ENCODE peak calls at places on chromosomes 2 and 18, in five cellular contexts. Q is neuronal stem cell, V is trophoblast cell, R is mesenchymal stem cell, W is H1. O is an unnamed sample.

GRCh38 chr2:43105586-43106562 is 120.5 kb downstream of the ZFP36L2 start:
- DNase-seq in Q (no peak), V (no peak), R (peak; percentile 59), W (no peak), O (no peak)

GRCh38 chr18:48310353-48310752 is 98.8 kb downstream of the ZBTB7C start:
- DNase-seq in Q (no peak), V (no peak), R (no peak), W (no peak), O (no peak)

GRCh38 chr2:44934521-44934961 is 7.0 kb upstream of the SIX3 start:
- DNase-seq in Q (no peak), V (no peak), R (no peak), W (peak; percentile 72), O (peak; percentile 60)

GRCh38 chr18:79540161-79540913 is 139.3 kb upstream of the CTDP1 start:
- DNase-seq in Q (no peak), V (no peak), R (no peak), W (no peak), O (peak; percentile 12)

GRCh38 chr2:143705108-143705686 is 576.0 kb downstream of the ARHGAP15 start:
- DNase-seq in Q (no peak), V (peak; percentile 60), R (no peak), W (no peak), O (no peak)

GRCh38 chr2:219692521-219692920 is 65.1 kb downstream of the SLC4A3 start:
- DNase-seq in Q (no peak), V (no peak), R (no peak), W (no peak), O (no peak)

GRCh38 chr2:189082576-189082975 is 97.0 kb downstream of the COL5A2 start:
- DNase-seq in Q (no peak), V (no peak), R (peak; percentile 89), W (no peak), O (no peak)

GRCh38 chr18:2410688-2411087 is 160.6 kb downstream of the METTL4 start:
- DNase-seq in Q (no peak), V (peak; percentile 66), R (no peak), W (no peak), O (no peak)

GRCh38 chr2:45134726-45135125 is 125.5 kb upstream of the SIX2 start:
- DNase-seq in Q (no peak), V (no peak), R (peak; percentile 50), W (no peak), O (no peak)

GRCh38 chr18:33755918-33756590 is 178.0 kb downstream of the ASXL3 start:
- DNase-seq in Q (no peak), V (peak; percentile 82), R (peak; percentile 93), W (no peak), O (no peak)

GRCh38 chr18:56168049-56168781 is 470.2 kb downstream of the TXNL1 start:
- DNase-seq in Q (no peak), V (no peak), R (peak; percentile 63), W (no peak), O (no peak)

GRCh38 chr2:180238729-180239128 is 231.6 kb upstream of the CWC22 start:
- DNase-seq in Q (no peak), V (no peak), R (no peak), W (no peak), O (no peak)

GRCh38 chr2:134574610-134575332 is 144.0 kb downstream of the TMEM163 start:
- DNase-seq in Q (no peak), V (no peak), R (no peak), W (no peak), O (no peak)

GRCh38 chr2:240215676-240216051 is 75.2 kb upstream of the OTOS start:
- DNase-seq in Q (no peak), V (no peak), R (no peak), W (no peak), O (no peak)

GRCh38 chr2:166240387-166241313 is 112.8 kb upstream of the SCN1A start:
- DNase-seq in Q (no peak), V (no peak), R (no peak), W (no peak), O (no peak)

GRCh38 chr2:138023298-138023697 is 59.0 kb downstream of the HNMT start:
- DNase-seq in Q (no peak), V (no peak), R (peak; percentile 44), W (no peak), O (no peak)

GRCh38 chr2:138019289-138019688 is 55.0 kb downstream of the HNMT start:
- DNase-seq in Q (no peak), V (no peak), R (no peak), W (no peak), O (no peak)

GRCh38 chr2:138021154-138021553 is 56.9 kb downstream of the HNMT start:
- DNase-seq in Q (no peak), V (peak; percentile 28), R (no peak), W (no peak), O (no peak)

GRCh38 chr2:138017824-138018223 is 53.6 kb downstream of the HNMT start:
- DNase-seq in Q (no peak), V (no peak), R (no peak), W (no peak), O (no peak)

DNA sequence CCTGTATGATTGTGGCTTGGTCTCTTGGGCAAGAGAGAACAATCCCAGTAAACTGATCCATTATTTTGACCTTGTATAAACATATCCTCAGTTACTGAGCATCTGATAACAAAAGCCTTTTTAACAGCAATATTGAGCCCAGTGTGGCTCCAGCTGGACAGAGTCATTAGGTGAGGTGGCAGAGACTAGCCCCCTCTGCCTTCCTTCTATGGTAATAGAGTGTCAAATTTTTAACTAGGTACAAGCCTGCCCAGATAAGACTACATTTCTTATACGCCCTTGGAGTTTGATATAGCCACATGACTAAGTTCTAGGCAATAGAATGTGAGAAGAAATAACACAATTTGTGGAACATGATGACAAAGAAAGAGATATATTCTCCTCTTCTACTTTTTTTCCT is 56.2 kb downstream of the HNMT start:
- DNase-seq in Q (no peak), V (no peak), R (no peak), W (no peak), O (no peak)
- H2BK12ac ChIP-seq in Q (no peak overlapping the region), V (no peak overlapping the region), R (no peak overlapping the region), W (no peak overlapping the region), O (no peak overlapping the region)

GRCh38 chr2:32039447-32040219 is at the start of gene DPY30:
- DNase-seq in Q (peak; percentile 91), V (peak; percentile 97), R (peak; percentile 94), W (peak; percentile 94), O (peak; percentile 96)
- H3K4me2 ChIP-seq in Q (peak within 1 kb of the TSS; percentile 62), V (peak within 1 kb of the TSS; percentile 96), R (peak within 1 kb of the TSS; percentile 94), W (peak within 1 kb of the TSS; percentile 71), O (peak within 1 kb of the TSS; percentile 98)

DNA sequence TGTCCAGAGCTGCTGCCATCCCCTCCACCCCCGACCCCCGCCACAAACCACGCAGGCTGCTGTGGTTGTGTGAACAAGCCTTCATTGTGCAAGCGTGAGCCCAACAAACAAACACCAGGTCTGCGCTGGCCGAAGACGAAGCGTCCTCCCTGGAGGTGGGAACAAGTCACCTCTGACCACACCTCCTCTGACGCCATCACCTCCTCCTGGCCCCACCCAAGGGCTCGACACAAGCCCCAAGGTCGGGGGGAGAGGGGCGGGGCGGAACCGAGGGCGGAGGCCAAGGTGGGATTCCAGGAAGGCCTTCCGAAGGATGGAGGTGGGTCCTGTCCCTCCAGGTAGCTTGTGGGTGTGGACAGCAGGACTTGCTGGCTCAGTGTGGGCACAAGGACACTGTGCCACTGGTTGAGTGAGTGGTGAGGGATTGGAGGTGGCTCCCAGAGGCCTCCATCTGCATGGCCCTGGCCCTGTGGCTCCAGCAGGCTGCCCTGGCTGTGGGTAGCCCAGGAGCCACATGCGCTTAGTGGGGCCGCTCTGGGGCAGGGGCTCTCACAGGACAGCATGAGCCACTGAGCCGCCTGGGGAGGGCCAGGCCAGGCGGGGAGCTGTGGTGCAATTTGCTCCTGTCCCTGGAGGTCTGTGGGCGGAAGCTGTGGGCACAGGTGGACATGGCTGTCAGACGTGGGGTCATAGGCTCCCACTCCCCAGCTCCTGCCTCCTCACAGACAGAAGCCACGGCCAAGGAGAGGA is 7.4 kb upstream of the GPR17 start:
- DNase-seq in Q (no peak), V (peak; percentile 70), R (peak; percentile 35), W (peak; percentile 83), O (peak; percentile 95)
- H4K8ac ChIP-seq in Q (peak overlapping the region; percentile 23), V (peak overlapping the region; percentile 89), R (peak overlapping the region; percentile 96), W (peak overlapping the region; percentile 78), O (no peak overlapping the region)

DNA sequence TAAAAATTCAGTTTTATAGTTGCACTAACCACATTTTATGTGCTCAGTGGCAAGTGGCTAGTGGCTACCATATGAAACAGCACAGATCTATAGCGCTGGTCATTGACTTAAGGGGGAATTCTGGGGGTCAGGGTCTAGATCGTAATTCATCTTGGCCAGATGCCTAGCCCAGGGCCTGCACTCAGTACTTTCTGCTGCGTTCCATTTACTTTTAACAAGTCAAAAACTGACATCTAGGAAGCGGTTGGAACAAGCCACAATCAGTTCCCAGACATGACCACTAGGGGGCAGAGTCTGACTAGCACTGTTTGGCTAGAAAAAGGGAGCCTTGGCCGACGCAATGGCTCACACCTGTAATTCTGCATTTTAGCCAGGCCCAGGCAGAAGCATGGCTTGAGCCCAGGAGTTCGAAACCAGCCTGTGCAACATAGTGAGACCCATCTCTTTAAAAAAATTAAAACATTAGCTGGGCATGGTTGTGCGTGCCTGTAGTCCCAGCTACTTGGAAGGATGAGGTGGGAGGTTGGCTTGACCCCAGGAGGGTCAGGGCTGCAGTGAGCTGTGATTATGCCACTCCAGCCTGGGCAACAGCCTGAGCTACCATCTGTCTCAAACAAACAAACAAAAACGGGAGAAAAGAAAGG is 9.0 kb upstream of the TMBIM1 start:
- DNase-seq in Q (peak; percentile 87), V (peak; percentile 99), R (peak; percentile 83), W (peak; percentile 93), O (peak; percentile 88)
- H2BK12ac ChIP-seq in Q (no peak overlapping the region), V (no peak overlapping the region), R (peak overlapping the region; percentile 29), W (no peak overlapping the region), O (no peak overlapping the region)

GRCh38 chr2:107502463-107503079 is 324.1 kb upstream of the RGPD4 start:
- DNase-seq in Q (no peak), V (no peak), R (no peak), W (no peak), O (no peak)
- H3K4me2 ChIP-seq in Q (no peak overlapping the region), V (no peak overlapping the region), R (no peak overlapping the region), W (peak overlapping the region; percentile 13), O (no peak overlapping the region)

DNA sequence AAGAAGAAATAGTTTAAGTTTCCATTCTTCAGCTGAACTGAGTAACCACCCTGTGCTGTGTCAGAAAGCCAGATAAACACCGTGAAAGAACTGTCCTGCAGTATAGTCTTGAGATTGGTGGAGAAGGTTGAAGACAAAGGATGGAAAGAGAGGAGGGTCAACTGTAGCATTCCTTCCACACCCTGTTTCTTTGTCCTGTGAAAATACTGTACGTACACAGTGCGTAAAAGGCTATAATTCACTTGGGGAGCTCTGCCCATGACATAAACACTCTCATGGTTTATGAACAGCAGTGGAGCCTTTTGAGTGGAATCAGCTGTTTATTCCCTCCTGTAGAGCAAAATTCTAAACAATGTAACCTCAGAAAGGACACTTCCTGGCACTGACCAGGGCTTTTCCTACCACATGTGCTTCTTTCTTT is 91.7 kb upstream of the FOSL2 start:
- DNase-seq in Q (no peak), V (no peak), R (peak; percentile 98), W (no peak), O (no peak)
- H4K8ac ChIP-seq in Q (no peak overlapping the region), V (no peak overlapping the region), R (no peak overlapping the region), W (no peak overlapping the region), O (no peak overlapping the region)

GRCh38 chr2:164510895-164511294 is 110.4 kb downstream of the GRB14 start:
- DNase-seq in Q (no peak), V (no peak), R (no peak), W (no peak), O (no peak)

GRCh38 chr2:164515030-164515429 is 106.3 kb downstream of the GRB14 start:
- DNase-seq in Q (no peak), V (no peak), R (no peak), W (no peak), O (no peak)

GRCh38 chr2:164514491-164514890 is 106.8 kb downstream of the GRB14 start:
- DNase-seq in Q (no peak), V (peak; percentile 92), R (peak; percentile 5), W (no peak), O (no peak)

GRCh38 chr2:164515746-164516145 is 105.5 kb downstream of the GRB14 start:
- DNase-seq in Q (no peak), V (no peak), R (no peak), W (no peak), O (no peak)

GRCh38 chr2:164511738-164512137 is 109.5 kb downstream of the GRB14 start:
- DNase-seq in Q (no peak), V (no peak), R (no peak), W (no peak), O (no peak)
- H2BK12ac ChIP-seq in Q (no peak overlapping the region), V (peak overlapping the region; percentile 2), R (no peak overlapping the region), W (no peak overlapping the region), O (no peak overlapping the region)

O was measured in H9.